ENCODE peak calls at places on chromosomes 12 and 14, in six cellular contexts. M is T-helper 2 cell, H is GOT3, N is frontal cortex, S is midbrain, X is RWPE2. A is an unnamed sample.

GRCh38 chr14:97113339-97113738 is 316.2 kb downstream of the VRK1 start:
- DNase-seq in M (no peak), H (no peak), N (no peak), S (no peak), X (no peak), A (no peak)

GRCh38 chr12:53755451-53756290 is 3.9 kb upstream of the CISTR start:
- DNase-seq in M (no peak), H (no peak), N (no peak), S (no peak), X (no peak), A (no peak)

GRCh38 chr12:103768467-103769123 is 72.4 kb downstream of the NT5DC3 start:
- DNase-seq in M (no peak), H (no peak), N (no peak), S (no peak), X (no peak), A (no peak)

GRCh38 chr14:96086032-96086431 is 46.9 kb downstream of the C14orf132 start:
- DNase-seq in M (no peak), H (no peak), N (no peak), S (no peak), X (peak; percentile 90), A (no peak)

GRCh38 chr12:96719671-96720362 is 187.2 kb upstream of the NEDD1 start:
- DNase-seq in M (no peak), H (no peak), N (no peak), S (peak; percentile 1), X (no peak), A (peak; percentile 67)

GRCh38 chr12:65695077-65695865 is 129.0 kb upstream of the HMGA2 start:
- DNase-seq in M (no peak), H (peak; percentile 17), N (no peak), S (no peak), X (peak; percentile 94), A (no peak)

GRCh38 chr14:61456720-61457119 is 135.3 kb downstream of the PRKCH start:
- DNase-seq in M (peak; percentile 75), H (no peak), N (no peak), S (peak; percentile 77), X (peak; percentile 84), A (peak; percentile 65)

GRCh38 chr12:1691123-1692007 is 495 bp downstream of the ADIPOR2 start:
- DNase-seq in M (no peak), H (no peak), N (no peak), S (peak; percentile 66), X (no peak), A (peak; percentile 60)

GRCh38 chr12:256225-256624 is 6.4 kb downstream of the SLC6A13 start:
- DNase-seq in M (no peak), H (no peak), N (no peak), S (no peak), X (no peak), A (no peak)

GRCh38 chr14:68984686-68985085 is 5.6 kb upstream of the ACTN1 start:
- DNase-seq in M (no peak), H (no peak), N (no peak), S (no peak), X (no peak), A (no peak)

GRCh38 chr12:124621296-124621660 is 53.9 kb upstream of the NCOR2 start:
- DNase-seq in M (no peak), H (no peak), N (no peak), S (no peak), X (no peak), A (no peak)

GRCh38 chr12:52042706-52043385 is 8.4 kb upstream of the NR4A1 start:
- DNase-seq in M (no peak), H (no peak), N (no peak), S (no peak), X (no peak), A (no peak)

GRCh38 chr14:54291491-54292191 is 105.2 kb upstream of the CDKN3 start:
- DNase-seq in M (no peak), H (no peak), N (no peak), S (no peak), X (no peak), A (no peak)

GRCh38 chr14:66642264-66642663 is 134.3 kb downstream of the GPHN start:
- DNase-seq in M (no peak), H (no peak), N (no peak), S (no peak), X (no peak), A (no peak)

GRCh38 chr12:21334100-21334499 is 617 bp downstream of the SLCO1A2 start:
- DNase-seq in M (no peak), H (no peak), N (no peak), S (no peak), X (no peak), A (no peak)

GRCh38 chr12:94386422-94386821 is 73.2 kb downstream of the CEP83 start:
- DNase-seq in M (no peak), H (no peak), N (no peak), S (no peak), X (no peak), A (no peak)

GRCh38 chr12:26465419-26466097 is 270.2 kb downstream of the SSPN start:
- DNase-seq in M (no peak), H (no peak), N (no peak), S (no peak), X (no peak), A (no peak)

GRCh38 chr14:102777711-102778615 is 714 bp downstream of the TRAF3 start:
- DNase-seq in M (no peak), H (no peak), N (peak; percentile 52), S (peak; percentile 24), X (no peak), A (no peak)

GRCh38 chr12:123388948-123389559 is 5.1 kb downstream of the KMT5A start:
- DNase-seq in M (no peak), H (no peak), N (peak; percentile 64), S (no peak), X (no peak), A (peak; percentile 66)

GRCh38 chr12:94589591-94590001 is 60.8 kb downstream of the TMCC3 start:
- DNase-seq in M (no peak), H (no peak), N (no peak), S (no peak), X (no peak), A (no peak)

GRCh38 chr12:58450868-58451482 is 469.3 kb downstream of the LRIG3 start:
- DNase-seq in M (no peak), H (no peak), N (no peak), S (no peak), X (no peak), A (no peak)

GRCh38 chr14:65849558-65849957 is 437.0 kb downstream of the FUT8 start:
- DNase-seq in M (no peak), H (no peak), N (no peak), S (no peak), X (no peak), A (no peak)

GRCh38 chr12:16611146-16611545 is 5.2 kb upstream of the LMO3 start:
- DNase-seq in M (no peak), H (no peak), N (no peak), S (no peak), X (no peak), A (no peak)

GRCh38 chr12:57340104-57340503 is 89.1 kb upstream of the STAC3 start:
- DNase-seq in M (no peak), H (no peak), N (peak; percentile 17), S (peak; percentile 38), X (no peak), A (no peak)

GRCh38 chr12:79402626-79403025 is 288.1 kb downstream of the PAWR start:
- DNase-seq in M (no peak), H (no peak), N (no peak), S (no peak), X (no peak), A (no peak)

GRCh38 chr14:85444685-85445084 is 85.3 kb upstream of the FLRT2 start:
- DNase-seq in M (no peak), H (no peak), N (no peak), S (no peak), X (no peak), A (no peak)

GRCh38 chr14:20606190-20606901 is 15.2 kb upstream of the RNASE12 start:
- DNase-seq in M (no peak), H (no peak), N (no peak), S (no peak), X (no peak), A (no peak)

GRCh38 chr14:104547998-104548700 is 31.4 kb upstream of the C14orf180 start:
- DNase-seq in M (no peak), H (no peak), N (peak; percentile 15), S (no peak), X (peak; percentile 62), A (no peak)